ENCODE peak calls at places on chromosomes 4 and X, in six cellular contexts. One of them, this sample, is unnamed.

GRCh38 chr4:10639664-10640063 is 44.9 kb downstream of the CLNK start:
- DNase-seq in sigmoid colon: no peak
- DNase-seq in uterus: no peak
- DNase-seq in smooth muscle cell of the brain vasculature: no peak
- DNase-seq in central memory CD4-positive, alpha-beta T cell: no peak
- DNase-seq in lung microvascular endothelial cell: no peak
- DNase-seq in this sample: no peak

GRCh38 chrX:43655961-43656494 is at the start of gene MAOA:
- DNase-seq in smooth muscle cell of the brain vasculature: no peak
- DNase-seq in sigmoid colon: peak
- DNase-seq in uterus: peak
- DNase-seq in central memory CD4-positive, alpha-beta T cell: no peak
- DNase-seq in lung microvascular endothelial cell: peak
- DNase-seq in this sample: peak

GRCh38 chr4:6695660-6696581 is 2.2 kb downstream of the S100P start:
- DNase-seq in lung microvascular endothelial cell: no peak
- DNase-seq in sigmoid colon: no peak
- DNase-seq in smooth muscle cell of the brain vasculature: no peak
- DNase-seq in central memory CD4-positive, alpha-beta T cell: peak
- DNase-seq in uterus: no peak
- DNase-seq in this sample: no peak

GRCh38 chr4:578451-579443 is 2.7 kb upstream of the TMEM271 start:
- DNase-seq in sigmoid colon: no peak
- DNase-seq in uterus: no peak
- DNase-seq in central memory CD4-positive, alpha-beta T cell: no peak
- DNase-seq in lung microvascular endothelial cell: no peak
- DNase-seq in smooth muscle cell of the brain vasculature: no peak
- DNase-seq in this sample: peak

GRCh38 chr4:172124656-172125308 is 311.6 kb downstream of the GALNTL6 start:
- DNase-seq in uterus: no peak
- DNase-seq in sigmoid colon: no peak
- DNase-seq in central memory CD4-positive, alpha-beta T cell: no peak
- DNase-seq in smooth muscle cell of the brain vasculature: no peak
- DNase-seq in lung microvascular endothelial cell: no peak
- DNase-seq in this sample: no peak

GRCh38 chrX:128020701-128021100 is 31.5 kb downstream of the ACTRT1 start:
- DNase-seq in uterus: no peak
- DNase-seq in lung microvascular endothelial cell: peak
- DNase-seq in sigmoid colon: no peak
- DNase-seq in smooth muscle cell of the brain vasculature: no peak
- DNase-seq in central memory CD4-positive, alpha-beta T cell: no peak
- DNase-seq in this sample: no peak

GRCh38 chr4:76579596-76580375 is 144.8 kb downstream of the SHROOM3 start:
- DNase-seq in uterus: no peak
- DNase-seq in central memory CD4-positive, alpha-beta T cell: no peak
- DNase-seq in smooth muscle cell of the brain vasculature: no peak
- DNase-seq in lung microvascular endothelial cell: no peak
- DNase-seq in sigmoid colon: no peak
- DNase-seq in this sample: no peak

GRCh38 chr4:98484031-98484430 is 174.4 kb downstream of the TSPAN5 start:
- DNase-seq in sigmoid colon: no peak
- DNase-seq in central memory CD4-positive, alpha-beta T cell: no peak
- DNase-seq in lung microvascular endothelial cell: peak
- DNase-seq in smooth muscle cell of the brain vasculature: no peak
- DNase-seq in uterus: no peak
- DNase-seq in this sample: no peak